ENCODE peak calls at places on chromosomes 11 and 22, in six cellular contexts. I is heart left ventricle, Q is colonic mucosa, A is BJ, Z is body of pancreas, J is WERI-Rb-1. R is an unnamed sample.
A peak's percentile ranks its signal among the peaks of the same experiment; 100 is the strongest.

GRCh38 chr22:37563153-37564081 is 3.1 kb downstream of the CDC42EP1 start:
- DNase-seq in A (peak; percentile 74), Q (peak; percentile 84), Z (peak; percentile 92), J (no peak), I (peak; percentile 71), R (no peak)

GRCh38 chr22:31094741-31095140 is 12.6 kb downstream of the SELENOM start:
- DNase-seq in Q (no peak), Z (no peak), A (no peak), J (no peak), I (no peak), R (no peak)

GRCh38 chr22:38310518-38311330 is 6.5 kb downstream of the CSNK1E start:
- DNase-seq in A (no peak), I (peak; percentile 59), Z (no peak), Q (no peak), J (no peak), R (no peak)

GRCh38 chr11:45924036-45924915 is 1.8 kb downstream of the LARGE2 start:
- DNase-seq in Q (no peak), A (no peak), Z (peak; percentile 22), I (no peak), J (no peak), R (peak; percentile 54)

GRCh38 chr11:72848846-72849466 is 34.7 kb downstream of the ATG16L2 start:
- DNase-seq in J (peak; percentile 38), Q (no peak), Z (no peak), I (no peak), A (no peak), R (peak; percentile 71)

GRCh38 chr11:121082670-121083069 is 18.4 kb upstream of the TECTA start:
- DNase-seq in A (no peak), I (no peak), J (no peak), Z (no peak), Q (no peak), R (peak; percentile 13)

GRCh38 chr11:33294797-33295196 is 37.6 kb downstream of the HIPK3 start:
- DNase-seq in I (no peak), A (no peak), Q (no peak), Z (no peak), J (no peak), R (no peak)

GRCh38 chr11:134243913-134244312 is 9.2 kb downstream of the THYN1 start:
- DNase-seq in J (no peak), Q (no peak), I (no peak), A (no peak), Z (no peak), R (no peak)

GRCh38 chr11:19525276-19525675 is 187.4 kb upstream of the NAV2 start:
- DNase-seq in Q (no peak), I (no peak), J (no peak), A (no peak), Z (no peak), R (no peak)

GRCh38 chr11:75214411-75214821 is 26.2 kb upstream of the TPBGL start:
- DNase-seq in Q (peak; percentile 82), J (peak; percentile 78), I (peak; percentile 88), A (no peak), Z (peak; percentile 78), R (peak; percentile 89)

GRCh38 chr22:39567135-39567946 is 3.2 kb upstream of the CACNA1I start:
- DNase-seq in I (no peak), A (no peak), Z (no peak), Q (no peak), J (no peak), R (peak; percentile 62)

GRCh38 chr22:43726296-43726695 is 85.8 kb downstream of the EFCAB6 start:
- DNase-seq in Q (no peak), I (no peak), J (no peak), A (no peak), Z (no peak), R (no peak)

GRCh38 chr11:2563216-2564007 is 118.6 kb downstream of the KCNQ1 start:
- DNase-seq in Z (peak; percentile 11), Q (no peak), I (no peak), J (no peak), A (no peak), R (no peak)

GRCh38 chr11:75313457-75314272 is 37.8 kb downstream of the ARRB1 start:
- DNase-seq in J (peak; percentile 94), Z (peak; percentile 67), A (peak; percentile 47), Q (peak; percentile 62), I (peak; percentile 77), R (no peak)

GRCh38 chr11:111910637-111911562 is 670 bp downstream of the CRYAB start:
- DNase-seq in J (no peak), Q (no peak), A (no peak), I (peak; percentile 52), Z (no peak), R (no peak)

GRCh38 chr11:111906680-111907079 is 4.9 kb downstream of the CRYAB start:
- DNase-seq in J (no peak), Z (no peak), I (no peak), A (no peak), Q (no peak), R (no peak)

GRCh38 chr11:111909378-111909777 is 2.2 kb downstream of the CRYAB start:
- DNase-seq in A (no peak), J (no peak), I (no peak), Q (no peak), Z (no peak), R (no peak)

GRCh38 chr11:111911563-111912401 is at the start of gene CRYAB:
- DNase-seq in Q (peak; percentile 54), J (no peak), Z (peak; percentile 76), I (peak; percentile 95), A (peak; percentile 96), R (peak; percentile 48)

GRCh38 chr11:111908639-111909305 is 2.8 kb downstream of the CRYAB start:
- DNase-seq in Z (no peak), Q (no peak), J (no peak), I (no peak), A (no peak), R (no peak)
- H3K4me3 ChIP-seq in Z (no peak overlapping the region), Q (no peak overlapping the region), J (no peak overlapping the region), I (peak overlapping the region; percentile 80), A (no peak overlapping the region), R (no peak overlapping the region)

DNA sequence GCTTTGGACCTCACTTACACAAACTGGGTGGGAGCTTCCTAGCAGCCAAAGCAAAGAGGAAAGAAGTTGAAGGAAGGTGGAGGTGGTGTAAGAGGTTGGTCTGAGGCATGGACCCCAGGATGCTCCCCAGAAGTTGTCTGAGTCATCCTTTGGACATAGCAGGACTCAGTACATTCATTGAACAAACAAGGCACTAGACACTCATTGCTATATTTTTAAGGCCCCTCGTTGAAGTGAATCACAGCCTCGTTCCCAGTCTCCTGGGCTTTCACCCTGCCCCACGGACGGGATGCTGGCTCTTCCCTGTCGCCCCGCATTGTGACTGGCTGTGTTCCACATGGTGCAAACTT is 95.9 kb upstream of the FGF3 start:
- DNase-seq in Q (no peak), Z (no peak), A (no peak), J (no peak), I (no peak), R (no peak)
- H3K27me3 ChIP-seq in Q (no peaks in the 10 kb centered on the region), Z (peaks cover 7% of the 10 kb centered on the region), A (no peaks in the 10 kb centered on the region), J (peaks cover 16% of the 10 kb centered on the region), I (peaks cover 7% of the 10 kb centered on the region), R (peaks cover 9% of the 10 kb centered on the region)

GRCh38 chr22:44740307-44740706 is 12.1 kb upstream of the ARHGAP8 start:
- DNase-seq in Q (no peak), Z (no peak), J (no peak), I (no peak), A (no peak), R (no peak)
- H3K36me3 ChIP-seq in Q (no peaks in the 10 kb centered on the region), Z (no peaks in the 10 kb centered on the region), J (no peaks in the 10 kb centered on the region), I (no peaks in the 10 kb centered on the region), A (no peaks in the 10 kb centered on the region), R (no peaks in the 10 kb centered on the region)

GRCh38 chr22:49847751-49848689 is 5.6 kb upstream of the ZBED4 start:
- DNase-seq in J (no peak), A (no peak), Z (peak; percentile 41), Q (peak; percentile 36), I (no peak), R (peak; percentile 80)

GRCh38 chr22:49850959-49851815 is 2.5 kb upstream of the ZBED4 start:
- DNase-seq in J (no peak), I (no peak), A (no peak), Q (no peak), Z (no peak), R (no peak)

GRCh38 chr22:49849161-49850020 is 4.3 kb upstream of the ZBED4 start:
- DNase-seq in J (no peak), A (no peak), Q (peak; percentile 43), I (no peak), Z (no peak), R (peak; percentile 81)

GRCh38 chr22:49850021-49850911 is 3.4 kb upstream of the ZBED4 start:
- DNase-seq in Z (no peak), J (no peak), Q (no peak), I (no peak), A (no peak), R (peak; percentile 52)

GRCh38 chr22:49848690-49849160 is 4.9 kb upstream of the ZBED4 start:
- DNase-seq in J (no peak), Z (no peak), A (no peak), I (peak; percentile 42), Q (no peak), R (peak; percentile 70)
- H3K4me3 ChIP-seq in J (no peak overlapping the region), Z (peak overlapping the region; percentile 40), A (peak overlapping the region; percentile 16), I (peak overlapping the region; percentile 58), Q (peak overlapping the region; percentile 53), R (peak overlapping the region; percentile 48)

GRCh38 chr11:17696741-17697140 is 22.6 kb upstream of the MYOD1 start:
- DNase-seq in I (no peak), Z (no peak), A (no peak), J (no peak), Q (no peak), R (no peak)
- H3K27me3 ChIP-seq in I (peaks cover 41% of the 10 kb centered on the region), Z (no peaks in the 10 kb centered on the region), A (peaks cover 25% of the 10 kb centered on the region), J (no peaks in the 10 kb centered on the region), Q (peaks cover 20% of the 10 kb centered on the region), R (peaks cover 20% of the 10 kb centered on the region)

DNA sequence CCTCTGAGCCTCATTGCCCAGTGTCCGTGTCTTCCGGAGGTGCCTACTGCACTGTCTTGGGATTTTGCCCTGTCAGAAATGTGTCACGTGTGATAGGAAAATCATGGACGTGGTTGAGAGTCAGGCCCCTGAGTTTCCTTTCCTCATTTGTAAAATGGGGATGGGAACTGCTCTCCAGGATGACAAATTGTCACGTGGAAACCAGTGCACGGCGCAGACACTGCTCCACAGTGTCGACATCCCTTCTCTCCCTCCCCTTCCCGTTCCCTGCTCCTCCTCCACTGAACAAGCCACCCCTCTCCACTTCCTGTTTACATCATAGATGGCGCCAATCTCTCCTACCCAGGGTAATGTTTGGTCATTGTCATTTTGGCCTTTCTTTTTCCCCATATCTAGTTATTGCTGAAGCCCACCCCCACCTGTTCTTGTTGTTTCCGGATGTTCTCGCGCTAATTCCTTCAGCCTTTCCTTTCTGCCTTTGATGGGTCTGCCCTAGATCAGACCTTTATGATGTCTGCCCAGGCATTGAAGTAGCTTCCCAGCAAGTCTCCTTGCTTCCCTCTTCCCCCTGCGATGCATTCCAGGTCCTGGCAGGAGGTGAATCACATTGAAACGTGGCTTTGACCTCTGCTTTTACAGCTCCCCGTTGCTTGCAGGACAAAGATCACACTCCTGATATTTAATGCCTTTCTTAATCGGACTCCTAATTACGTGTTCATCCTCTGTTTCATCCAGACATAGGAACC is 91.8 kb downstream of the TBC1D22A start:
- DNase-seq in Q (no peak), I (peak; percentile 70), J (peak; percentile 61), A (no peak), Z (no peak), R (peak; percentile 65)
- H3K36me3 ChIP-seq in Q (no peaks in the 10 kb centered on the region), I (peaks cover 6% of the 10 kb centered on the region), J (no peaks in the 10 kb centered on the region), A (peaks cover 2% of the 10 kb centered on the region), Z (no peaks in the 10 kb centered on the region), R (no peaks in the 10 kb centered on the region)

GRCh38 chr11:118531597-118532084 is 649 bp downstream of the TMEM25 start:
- DNase-seq in I (no peak), A (no peak), Z (no peak), J (no peak), Q (no peak), R (peak; percentile 79)
- H3K4me3 ChIP-seq in I (peak overlapping the region; percentile 82), A (peak overlapping the region; percentile 71), Z (peak overlapping the region; percentile 91), J (peak overlapping the region; percentile 71), Q (peak overlapping the region; percentile 77), R (peak overlapping the region; percentile 89)